ENCODE peak calls at places on chromosomes 3 and 15, in five cellular contexts. L, H, K, X and Y are unnamed samples.

GRCh38 chr3:99656606-99657005 is 18.2 kb downstream of the COL8A1 start:
- DNase-seq in L (no peak), H (no peak), K (no peak), X (no peak), Y (no peak)

GRCh38 chr3:129386984-129387383 is 41.5 kb downstream of the EFCAB12 start:
- DNase-seq in L (no peak), H (no peak), K (no peak), X (no peak), Y (no peak)

GRCh38 chr3:134918448-134918847 is 123.4 kb downstream of the EPHB1 start:
- DNase-seq in L (no peak), H (no peak), K (no peak), X (no peak), Y (no peak)

GRCh38 chr3:184598220-184598927 is 36.8 kb downstream of the EPHB3 start:
- DNase-seq in L (no peak), H (no peak), K (no peak), X (no peak), Y (no peak)

GRCh38 chr15:78392430-78392829 is 45.6 kb upstream of the IREB2 start:
- DNase-seq in L (no peak), H (no peak), K (no peak), X (no peak), Y (no peak)

GRCh38 chr15:93835378-93835777 is 396.0 kb upstream of the MCTP2 start:
- DNase-seq in L (no peak), H (no peak), K (no peak), X (no peak), Y (no peak)

GRCh38 chr3:15332405-15333098 is at the start of gene SH3BP5:
- DNase-seq in L (peak), H (peak), K (peak), X (peak), Y (peak)

GRCh38 chr3:138118863-138119766 is 3.7 kb upstream of the DZIP1L start:
- DNase-seq in L (peak), H (peak), K (peak), X (peak), Y (peak)

GRCh38 chr15:38176155-38176554 is 76.5 kb upstream of the SPRED1 start:
- DNase-seq in L (peak), H (no peak), K (no peak), X (no peak), Y (peak)

GRCh38 chr15:25775317-25775912 is 87.7 kb downstream of the ATP10A start:
- DNase-seq in L (peak), H (no peak), K (no peak), X (no peak), Y (peak)

GRCh38 chr15:100275641-100276040 is 66.1 kb downstream of the ADAMTS17 start:
- DNase-seq in L (no peak), H (no peak), K (no peak), X (no peak), Y (no peak)

GRCh38 chr3:89682556-89682955 is 575.1 kb downstream of the EPHA3 start:
- DNase-seq in L (no peak), H (no peak), K (no peak), X (no peak), Y (no peak)

GRCh38 chr3:16332904-16333426 is 68.0 kb downstream of the OXNAD1 start:
- DNase-seq in L (peak), H (no peak), K (no peak), X (peak), Y (peak)

GRCh38 chr3:13145826-13146642 is 72.8 kb upstream of the IQSEC1 start:
- DNase-seq in L (no peak), H (no peak), K (no peak), X (no peak), Y (no peak)

GRCh38 chr15:62737551-62737950 is 305.0 kb upstream of the TPM1 start:
- DNase-seq in L (no peak), H (no peak), K (no peak), X (no peak), Y (no peak)

GRCh38 chr3:96719921-96720320 is 94.5 kb upstream of the EPHA6 start:
- DNase-seq in L (no peak), H (no peak), K (no peak), X (no peak), Y (no peak)

GRCh38 chr3:4999626-5000184 is 20.5 kb downstream of the BHLHE40 start:
- DNase-seq in L (no peak), H (no peak), K (no peak), X (peak), Y (no peak)

GRCh38 chr3:122409392-122409791 is 6.5 kb downstream of the WDR5B start:
- DNase-seq in L (no peak), H (no peak), K (no peak), X (no peak), Y (no peak)

GRCh38 chr15:33737687-33738606 is 230.3 kb upstream of the CHRM5 start:
- DNase-seq in L (peak), H (peak), K (peak), X (peak), Y (peak)

GRCh38 chr3:178439504-178439903 is 96.7 kb upstream of the KCNMB2 start:
- DNase-seq in L (peak), H (no peak), K (no peak), X (no peak), Y (peak)

GRCh38 chr3:149009732-149010131 is 18.4 kb downstream of the GYG1 start:
- DNase-seq in L (no peak), H (no peak), K (no peak), X (no peak), Y (peak)

GRCh38 chr15:31230630-31231485 is 95.8 kb upstream of the KLF13 start:
- DNase-seq in L (no peak), H (no peak), K (no peak), X (no peak), Y (no peak)

GRCh38 chr3:126342991-126343661 is 14.1 kb downstream of the KLF15 start:
- DNase-seq in L (no peak), H (peak), K (peak), X (no peak), Y (peak)

GRCh38 chr15:38398134-38398533 is 55.8 kb upstream of the FAM98B start:
- DNase-seq in L (peak), H (no peak), K (no peak), X (no peak), Y (peak)

GRCh38 chr3:149314807-149315578 is 18.4 kb downstream of the TM4SF18 start:
- DNase-seq in L (peak), H (no peak), K (no peak), X (no peak), Y (peak)

GRCh38 chr3:96354742-96355141 is 459.7 kb upstream of the EPHA6 start:
- DNase-seq in L (no peak), H (no peak), K (no peak), X (no peak), Y (no peak)

GRCh38 chr3:163891771-163892170 is 1186.5 kb downstream of the SI start:
- DNase-seq in L (no peak), H (no peak), K (no peak), X (no peak), Y (no peak)

GRCh38 chr3:170717410-170718402 is 131.8 kb upstream of the SLC7A14 start:
- DNase-seq in L (peak), H (no peak), K (no peak), X (peak), Y (peak)

GRCh38 chr15:87777054-87777498 is 479.5 kb downstream of the NTRK3 start:
- DNase-seq in L (peak), H (no peak), K (no peak), X (no peak), Y (peak)

GRCh38 chr3:72907851-72908620 is 20.2 kb downstream of the GXYLT2 start:
- DNase-seq in L (peak), H (no peak), K (no peak), X (no peak), Y (peak)

GRCh38 chr3:132628157-132628556 is 31.1 kb downstream of the ACKR4 start:
- DNase-seq in L (no peak), H (no peak), K (no peak), X (no peak), Y (no peak)

GRCh38 chr3:67362686-67363085 is 291.7 kb downstream of the SUCLG2 start:
- DNase-seq in L (no peak), H (peak), K (no peak), X (no peak), Y (peak)

GRCh38 chr3:77102916-77103769 is 63.2 kb downstream of the ROBO2 start:
- DNase-seq in L (no peak), H (no peak), K (no peak), X (no peak), Y (peak)

DNA sequence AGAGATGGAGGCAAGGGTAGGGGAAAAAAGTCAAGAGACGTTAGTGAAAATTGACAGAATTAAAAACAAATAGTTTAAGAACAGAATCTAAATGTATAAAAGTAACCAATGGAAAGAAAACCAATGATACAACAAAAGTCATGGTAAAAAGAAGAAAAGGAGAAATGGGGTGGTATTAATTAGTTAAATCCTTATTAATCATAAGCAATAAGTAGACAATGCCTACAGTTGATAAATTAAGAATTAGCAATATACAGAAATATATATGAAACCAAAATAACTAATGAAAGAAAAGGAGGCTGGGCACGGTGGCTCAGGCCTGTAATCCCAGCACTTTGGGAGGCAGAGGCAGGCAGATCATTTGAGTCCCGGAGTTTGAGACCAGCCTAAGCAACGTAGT is 23.8 kb downstream of the EPM2AIP1 start:
- DNase-seq in L (no peak), H (no peak), K (no peak), X (no peak), Y (no peak)
- H2BK120ac ChIP-seq in L (no peak), H (no peak), K (no peak), X (no peak), Y (no peak)

DNA sequence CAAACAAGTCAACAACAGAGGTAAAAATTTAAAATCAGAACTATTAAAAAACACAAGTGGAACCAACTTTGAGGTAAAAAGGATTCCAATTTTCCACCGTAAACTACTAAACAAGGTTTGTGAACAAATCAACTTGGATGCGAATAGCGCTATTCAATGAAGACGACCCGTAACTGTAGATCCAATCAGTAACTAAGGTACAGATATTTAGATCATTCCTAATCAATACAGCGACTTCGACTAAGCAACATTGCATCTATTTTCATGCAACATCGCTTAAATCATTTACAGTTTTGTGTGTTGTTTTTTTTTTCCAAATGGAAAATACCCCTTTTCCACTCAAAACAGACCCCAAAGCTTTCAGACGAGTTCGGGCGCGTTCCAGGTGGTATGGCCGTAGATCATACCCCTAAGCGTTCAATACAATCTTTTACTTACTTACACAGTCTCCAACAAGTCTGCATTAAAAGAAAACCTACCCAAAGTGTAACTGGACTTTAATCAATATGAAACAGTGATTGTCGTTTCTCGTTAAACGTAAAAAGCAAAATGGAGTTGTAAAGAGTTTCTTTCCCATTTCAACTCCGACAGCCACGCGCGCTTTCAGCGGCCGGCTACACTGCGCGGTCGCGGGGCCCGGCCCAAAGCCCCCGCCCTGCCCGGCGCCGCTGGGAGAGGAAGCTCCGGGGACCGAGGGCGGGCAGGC is 779 bp downstream of the RHOA start:
- DNase-seq in L (peak), H (no peak), K (no peak), X (peak), Y (no peak)
- H2BK120ac ChIP-seq in L (peak), H (no peak), K (no peak), X (peak), Y (no peak)

DNA sequence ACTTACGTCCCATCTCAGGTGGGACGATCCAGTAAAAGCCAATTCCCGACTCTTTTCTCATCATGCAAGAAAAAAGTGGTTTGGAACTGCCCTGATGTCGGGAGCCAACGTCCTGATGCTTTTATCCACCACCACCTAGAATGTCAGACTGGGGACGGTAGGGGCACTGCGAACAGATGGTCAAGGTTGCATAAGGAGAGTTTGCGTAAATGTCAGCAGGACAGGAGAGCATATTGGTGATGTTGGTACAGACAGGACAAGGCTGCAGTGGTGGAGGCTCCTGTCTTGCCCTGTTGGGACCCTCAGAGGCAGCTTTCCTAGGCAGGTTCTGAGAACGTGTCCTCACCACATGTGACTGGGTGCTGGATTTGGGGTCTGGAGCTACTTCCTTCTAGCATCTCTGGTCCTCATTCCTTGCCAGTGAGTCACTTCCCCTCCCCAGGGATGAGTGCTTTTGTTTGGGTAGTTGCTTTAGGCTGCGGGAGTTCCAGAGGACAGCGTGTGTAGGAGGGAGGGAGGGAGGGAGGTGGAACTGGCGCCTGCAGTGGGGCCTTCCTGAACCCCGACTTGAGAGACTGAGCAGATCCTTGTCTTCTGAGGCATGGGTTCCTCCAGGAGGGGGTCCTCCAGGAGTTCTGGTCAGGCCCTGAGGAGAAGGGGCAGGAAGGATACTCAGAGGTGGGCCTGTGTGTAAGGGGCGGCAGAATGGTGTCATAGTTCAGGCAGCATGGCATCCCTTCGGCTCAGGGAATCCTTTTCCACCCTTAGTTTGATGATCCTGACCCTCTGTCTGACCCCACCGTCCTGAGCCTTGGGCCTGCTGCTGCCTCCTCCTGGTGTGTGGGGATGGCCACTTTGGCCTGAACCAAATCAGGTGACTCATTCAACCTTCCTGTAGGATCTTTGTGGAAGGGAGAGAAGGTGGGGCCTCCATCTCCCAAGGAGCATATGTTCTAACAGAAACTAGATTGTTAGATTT is 21.2 kb downstream of the THSD4 start:
- DNase-seq in L (peak), H (peak), K (no peak), X (no peak), Y (peak)
- H2BK120ac ChIP-seq in L (no peak), H (no peak), K (no peak), X (no peak), Y (peak)

DNA sequence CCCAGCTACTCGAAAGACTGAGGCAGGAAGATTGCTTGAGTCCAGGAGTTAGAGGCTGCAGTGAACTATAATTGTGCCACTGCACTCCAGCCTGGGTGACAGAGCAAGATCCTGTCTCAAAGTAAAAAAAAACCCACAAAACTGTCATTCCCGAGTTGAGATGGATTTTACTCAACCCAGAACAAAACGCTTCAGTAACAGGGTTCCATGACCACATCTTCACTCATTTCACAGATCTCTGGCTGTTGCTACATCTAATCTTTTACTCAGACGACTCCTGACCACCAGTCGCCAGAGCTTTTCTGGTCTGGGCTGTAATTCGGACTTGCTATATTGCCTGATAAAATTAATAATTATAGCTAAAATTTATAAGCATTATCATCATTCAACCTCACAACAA is 2.4 kb downstream of the DRD3 start:
- DNase-seq in L (no peak), H (no peak), K (no peak), X (no peak), Y (no peak)
- H2BK120ac ChIP-seq in L (no peak), H (no peak), K (no peak), X (no peak), Y (no peak)

DNA sequence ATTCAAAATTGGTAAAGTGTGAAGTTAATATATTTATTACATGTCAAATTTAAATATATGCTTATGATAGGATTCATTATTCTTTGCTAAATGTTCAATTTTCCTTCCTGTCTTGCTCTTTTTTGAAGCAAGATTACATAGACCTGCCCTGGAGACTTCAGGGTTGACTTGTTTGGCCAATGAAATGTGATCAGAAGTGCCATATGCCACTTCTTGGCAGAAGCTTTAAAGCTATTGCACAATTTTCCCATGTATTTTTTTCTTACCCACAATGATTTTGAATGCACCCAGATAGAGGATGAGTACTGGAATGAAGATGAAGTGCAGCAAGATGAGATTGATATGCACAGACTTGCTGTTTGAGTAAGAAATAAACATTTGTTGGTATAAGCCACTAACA is 406.3 kb upstream of the BCHE start:
- DNase-seq in L (no peak), H (no peak), K (no peak), X (no peak), Y (no peak)
- H2BK120ac ChIP-seq in L (no peak), H (no peak), K (no peak), X (no peak), Y (no peak)

DNA sequence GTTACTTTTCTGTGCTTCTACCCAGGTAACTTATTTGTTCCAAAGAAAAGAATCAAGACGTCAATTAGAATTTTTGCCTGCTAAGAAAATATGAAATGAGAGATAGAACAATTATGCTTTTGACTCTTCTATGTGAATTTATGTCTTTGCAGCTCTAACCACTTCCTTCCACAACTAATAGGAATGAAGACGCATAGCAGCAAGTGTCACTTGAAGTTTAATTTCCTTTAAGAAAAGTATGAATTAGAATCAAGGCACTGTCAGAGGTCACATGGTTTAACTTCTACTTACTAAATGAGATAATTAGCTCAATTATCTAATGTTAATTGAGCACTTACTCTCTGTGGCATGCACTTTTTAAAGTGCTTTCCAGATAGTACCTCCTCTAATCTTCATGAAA is 3.3 kb downstream of the WDR49 start:
- DNase-seq in L (no peak), H (no peak), K (no peak), X (no peak), Y (no peak)
- H2BK120ac ChIP-seq in L (no peak), H (no peak), K (no peak), X (no peak), Y (no peak)

DNA sequence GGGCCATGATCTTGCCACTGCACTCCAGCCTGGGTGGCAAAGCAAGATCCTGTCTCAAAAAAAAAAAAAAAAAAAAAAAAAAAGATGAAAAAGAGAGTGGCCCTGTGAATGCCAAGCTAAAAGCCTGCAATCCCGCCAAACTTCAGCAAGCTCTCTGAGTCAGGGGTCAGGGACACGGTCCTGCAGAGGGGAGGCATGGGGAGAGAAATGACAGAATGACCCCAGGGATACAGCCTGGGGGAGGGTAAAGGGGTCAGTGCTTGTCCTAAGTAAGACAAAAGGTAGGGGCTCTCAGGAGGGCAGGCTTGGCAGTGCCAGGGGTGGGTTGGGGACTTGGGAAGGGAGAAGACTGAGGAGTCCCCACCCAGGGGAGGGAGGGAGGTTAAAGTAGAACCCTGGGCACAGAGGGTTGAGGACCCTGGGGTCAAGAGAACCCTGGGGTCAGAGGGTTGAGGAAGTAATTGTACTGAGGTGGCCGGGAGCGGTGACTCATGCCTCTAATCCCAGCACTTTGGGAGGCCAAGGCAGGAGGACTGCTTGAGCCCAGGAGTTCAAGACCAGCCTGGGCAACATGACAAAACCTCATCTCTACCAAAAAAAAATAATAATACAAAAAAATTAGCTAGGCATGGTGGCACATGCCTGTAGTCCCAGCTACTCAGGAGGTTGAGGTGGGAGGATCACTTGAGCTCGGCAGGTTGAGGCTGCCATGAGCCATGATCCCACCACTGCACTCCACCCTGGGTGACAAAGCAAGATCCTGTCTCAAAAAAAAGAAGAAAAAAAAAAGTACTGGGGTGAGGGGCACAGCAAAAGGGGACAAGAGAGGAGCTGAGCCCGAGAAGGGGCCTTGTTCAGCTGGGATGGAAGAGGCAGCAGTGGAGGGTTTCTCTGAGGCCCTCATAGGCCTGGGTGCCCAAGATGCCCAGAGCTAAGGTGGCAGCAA is 5.2 kb upstream of the SEMA3B start:
- DNase-seq in L (no peak), H (no peak), K (no peak), X (no peak), Y (no peak)
- H2BK120ac ChIP-seq in L (peak), H (no peak), K (peak), X (peak), Y (peak)